ENCODE peak calls at places on chromosome 5, in five cellular contexts. H is CD4-positive, alpha-beta T cell; K is astrocyte; Z is breast epithelium; L is neural crest cell. M is an unnamed sample.

GRCh38 chr5:108167174-108167573 is 214.7 kb downstream of the FBXL17 start:
- DNase-seq in H (no peak), K (peak; percentile 19), Z (no peak), L (no peak), M (no peak)

GRCh38 chr5:146007973-146008372 is 71.6 kb downstream of the SH3RF2 start:
- DNase-seq in H (no peak), K (no peak), Z (no peak), L (no peak), M (no peak)

GRCh38 chr5:155872801-155873200 is 454.2 kb upstream of the SGCD start:
- DNase-seq in H (no peak), K (no peak), Z (no peak), L (no peak), M (no peak)

GRCh38 chr5:124908603-124909451 is 162.4 kb upstream of the ZNF608 start:
- DNase-seq in H (no peak), K (peak; percentile 76), Z (no peak), L (no peak), M (peak; percentile 13)

GRCh38 chr5:142984016-142984415 is 213.8 kb downstream of the ARHGAP26 start:
- DNase-seq in H (no peak), K (peak; percentile 70), Z (no peak), L (no peak), M (peak; percentile 15)

GRCh38 chr5:177478711-177479646 is 5.5 kb upstream of the DBN1 start:
- DNase-seq in H (no peak), K (peak; percentile 41), Z (peak; percentile 71), L (no peak), M (peak; percentile 91)

GRCh38 chr5:150000990-150001659 is 586 bp downstream of the HMGXB3 start:
- DNase-seq in H (peak; percentile 24), K (peak; percentile 34), Z (no peak), L (peak; percentile 6), M (peak; percentile 46)

GRCh38 chr5:178225174-178225573 is 7.4 kb downstream of the PHYKPL start:
- DNase-seq in H (no peak), K (no peak), Z (no peak), L (no peak), M (no peak)

GRCh38 chr5:79521156-79521555 is 7.2 kb upstream of the HOMER1 start:
- DNase-seq in H (no peak), K (no peak), Z (no peak), L (no peak), M (no peak)

GRCh38 chr5:179143446-179143845 is 83.3 kb downstream of the ZNF354C start:
- DNase-seq in H (no peak), K (peak; percentile 16), Z (no peak), L (no peak), M (peak; percentile 56)

GRCh38 chr5:96936431-96937221 is 746 bp downstream of the LNPEP start:
- DNase-seq in H (peak; percentile 39), K (no peak), Z (peak; percentile 24), L (peak; percentile 3), M (peak; percentile 23)

GRCh38 chr5:127084656-127085055 is 11.4 kb upstream of the C5orf63 start:
- DNase-seq in H (no peak), K (no peak), Z (no peak), L (no peak), M (no peak)

GRCh38 chr5:58002318-58002717 is 457.6 kb downstream of the PLK2 start:
- DNase-seq in H (no peak), K (peak; percentile 30), Z (no peak), L (no peak), M (peak; percentile 13)

GRCh38 chr5:150656191-150657132 is 4.6 kb upstream of the MYOZ3 start:
- DNase-seq in H (peak; percentile 87), K (no peak), Z (no peak), L (peak; percentile 82), M (peak; percentile 54)

GRCh38 chr5:15694694-15695093 is 194.7 kb downstream of the FBXL7 start:
- DNase-seq in H (no peak), K (peak; percentile 21), Z (no peak), L (no peak), M (peak; percentile 65)

GRCh38 chr5:40405230-40405629 is 274.5 kb upstream of the PTGER4 start:
- DNase-seq in H (no peak), K (no peak), Z (no peak), L (no peak), M (peak; percentile 64)

GRCh38 chr5:112018846-112019245 is 261.9 kb upstream of the NREP start:
- DNase-seq in H (no peak), K (no peak), Z (no peak), L (no peak), M (no peak)

GRCh38 chr5:52989781-52990530 is 804 bp downstream of the ITGA2 start:
- DNase-seq in H (peak; percentile 23), K (no peak), Z (peak; percentile 32), L (peak; percentile 2), M (peak; percentile 69)

GRCh38 chr5:76351577-76351976 is 51.5 kb upstream of the IQGAP2 start:
- DNase-seq in H (no peak), K (no peak), Z (no peak), L (no peak), M (no peak)

GRCh38 chr5:36982146-36982545 is 105.6 kb downstream of the NIPBL start:
- DNase-seq in H (no peak), K (peak; percentile 70), Z (no peak), L (no peak), M (peak; percentile 12)

GRCh38 chr5:162230348-162230747 is 162.8 kb downstream of the GABRG2 start:
- DNase-seq in H (no peak), K (no peak), Z (no peak), L (no peak), M (no peak)

GRCh38 chr5:42143361-42143760 is 218.3 kb downstream of the FBXO4 start:
- DNase-seq in H (no peak), K (no peak), Z (no peak), L (no peak), M (no peak)

GRCh38 chr5:62143268-62144229 is 162.5 kb upstream of the KIF2A start:
- DNase-seq in H (no peak), K (peak; percentile 11), Z (no peak), L (no peak), M (peak; percentile 57)

GRCh38 chr5:43042626-43043399 is 2.7 kb upstream of the ANXA2R start:
- DNase-seq in H (peak; percentile 66), K (peak; percentile 75), Z (no peak), L (peak; percentile 47), M (peak; percentile 76)

GRCh38 chr5:81125959-81126358 is 107.2 kb upstream of the CKMT2 start:
- DNase-seq in H (no peak), K (no peak), Z (no peak), L (no peak), M (peak; percentile 19)

GRCh38 chr5:108078345-108078744 is 303.6 kb downstream of the FBXL17 start:
- DNase-seq in H (no peak), K (no peak), Z (no peak), L (no peak), M (no peak)

DNA sequence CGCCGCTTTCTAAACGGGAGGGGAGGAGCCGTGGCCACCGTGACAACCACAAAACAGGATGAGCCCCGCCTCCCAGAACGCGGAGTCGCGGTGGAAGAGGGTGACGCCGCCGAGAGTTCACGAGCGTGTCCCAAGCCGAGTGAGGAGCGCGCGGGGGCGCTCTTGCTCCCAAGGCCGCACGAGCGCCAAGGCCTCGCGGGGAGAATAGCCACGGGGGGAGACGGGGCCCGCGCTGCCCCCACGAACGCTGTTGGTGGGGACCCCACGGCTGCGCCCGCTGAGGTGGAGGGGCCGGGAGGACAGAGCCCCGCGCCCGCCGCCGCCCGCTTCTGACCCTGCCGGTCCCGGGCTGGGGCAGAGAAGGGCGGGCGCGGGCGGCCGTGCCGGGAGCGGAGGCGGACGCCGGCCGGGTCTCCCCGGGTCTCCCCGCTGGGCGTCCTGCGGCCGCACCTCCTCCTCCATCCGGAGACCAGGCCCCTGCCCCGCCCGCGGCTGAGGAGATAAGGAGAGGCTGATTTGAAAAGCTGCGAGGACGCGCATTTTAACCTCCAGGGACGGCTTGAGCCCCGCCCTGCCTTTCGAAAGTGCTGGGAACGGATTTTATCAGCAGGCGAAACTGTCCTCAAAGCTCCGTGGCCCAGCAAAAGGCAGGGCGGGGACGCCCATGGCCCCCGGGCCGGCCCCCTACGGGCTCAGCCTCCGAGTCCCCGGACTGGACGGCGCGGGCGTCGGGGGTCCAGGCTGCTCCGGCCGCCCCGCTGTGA is 3.8 kb upstream of the NKD2 start:
- DNase-seq in H (peak; percentile 61), K (no peak), Z (peak; percentile 70), L (peak; percentile 66), M (peak; percentile 56)
- TF ChIP-seq CTCF in H (peak; percentile 55), K (no peak), Z (no peak), L (peak; percentile 56), M (peak; percentile 59)

GRCh38 chr5:132501629-132501956 is 11.0 kb upstream of the IRF1 start:
- DNase-seq in H (no peak), K (no peak), Z (no peak), L (no peak), M (no peak)

GRCh38 chr5:132499440-132500243 is 9.1 kb upstream of the IRF1 start:
- DNase-seq in H (no peak), K (no peak), Z (peak; percentile 17), L (no peak), M (no peak)

GRCh38 chr5:132500244-132500930 is 9.8 kb upstream of the IRF1 start:
- DNase-seq in H (no peak), K (no peak), Z (peak; percentile 17), L (no peak), M (no peak)

GRCh38 chr5:132501961-132502931 is 11.7 kb upstream of the IRF1 start:
- DNase-seq in H (no peak), K (no peak), Z (peak; percentile 16), L (no peak), M (peak; percentile 37)

DNA sequence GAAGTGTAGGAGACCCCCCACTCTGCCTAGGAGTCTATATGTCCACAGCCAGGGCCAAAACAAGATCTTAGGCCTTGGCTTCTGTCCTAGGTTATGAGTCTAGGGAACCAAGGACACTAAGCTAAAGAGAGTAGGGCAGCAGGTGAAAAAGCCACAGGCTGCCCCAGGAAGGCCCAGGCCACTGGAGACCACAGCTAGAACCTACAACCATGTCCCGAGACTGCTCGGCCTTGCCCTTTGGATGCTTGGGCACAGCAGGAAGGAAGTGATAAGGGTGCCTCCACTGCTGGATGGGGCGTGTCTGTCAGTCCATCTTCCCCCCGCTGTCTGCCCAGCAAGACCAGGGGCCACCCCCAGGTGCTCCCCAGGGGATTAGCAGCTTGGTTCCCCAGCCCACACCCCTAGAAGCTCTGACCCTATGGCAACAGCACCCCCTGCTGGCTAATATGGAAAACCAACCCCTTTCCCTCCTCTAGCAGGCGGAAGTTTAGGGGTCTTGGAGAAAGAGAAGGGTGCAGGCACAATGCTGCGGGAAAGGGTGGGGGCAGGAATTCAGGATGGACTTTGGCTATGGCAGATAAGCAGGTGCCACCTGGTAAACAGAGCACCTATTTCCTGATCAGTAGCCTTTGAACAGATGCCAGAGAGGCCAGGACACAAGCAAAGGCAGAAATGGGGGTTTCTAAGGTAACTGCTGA is 10.5 kb upstream of the IRF1 start:
- DNase-seq in H (peak; percentile 63), K (peak; percentile 22), Z (no peak), L (peak; percentile 40), M (peak; percentile 72)
- TF ChIP-seq CTCF in H (peak; percentile 88), K (peak; percentile 61), Z (peak; percentile 67), L (peak; percentile 86), M (peak; percentile 78)

GRCh38 chr5:137580030-137580429 is 80.9 kb upstream of the SPOCK1 start:
- DNase-seq in H (no peak), K (no peak), Z (no peak), L (no peak), M (no peak)
- TF ChIP-seq CTCF in H (no peak), K (peak; percentile 10), Z (no peak), L (peak; percentile 44), M (peak; percentile 24)

DNA sequence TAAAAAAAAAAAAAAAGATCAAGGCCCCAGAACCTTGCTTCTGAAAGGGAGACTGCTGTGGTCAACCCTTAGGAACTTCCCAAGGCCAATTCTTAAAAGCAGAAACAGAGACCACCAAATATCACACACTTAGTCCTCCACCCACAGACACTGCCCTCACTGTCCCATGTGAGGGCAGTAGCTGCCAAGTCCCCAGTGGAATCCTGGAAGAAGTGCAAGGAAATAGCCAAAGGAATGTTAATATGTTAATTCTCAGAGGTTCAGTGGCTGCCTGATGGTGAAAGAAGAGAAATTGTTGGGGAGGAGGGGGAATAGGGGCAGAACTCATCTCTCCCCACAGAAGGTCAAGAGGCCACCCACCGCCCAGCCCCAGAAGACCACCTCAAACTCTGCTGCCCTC is 23.1 kb downstream of the FSTL4 start:
- DNase-seq in H (no peak), K (no peak), Z (no peak), L (no peak), M (no peak)
- TF ChIP-seq CTCF in H (no peak), K (no peak), Z (no peak), L (no peak), M (no peak)